ENCODE peak calls at places on chromosomes 5 and 9, in five cellular contexts. Z is bronchial epithelial cell, Q is spleen, I is fibroblast of mammary gland, M is cardiac muscle cell. N is an unnamed sample.

GRCh38 chr5:170757182-170757601 is 26.3 kb upstream of the GABRP start:
- DNase-seq in Z (peak; percentile 46), Q (no peak), I (no peak), M (no peak), N (no peak)

GRCh38 chr5:89728750-89729149 is 680.8 kb downstream of the CETN3 start:
- DNase-seq in Z (no peak), Q (no peak), I (peak; percentile 58), M (no peak), N (no peak)

GRCh38 chr9:122265265-122265900 is 701 bp downstream of the MRRF start:
- DNase-seq in Z (peak; percentile 37), Q (no peak), I (peak; percentile 46), M (no peak), N (no peak)

GRCh38 chr9:20242767-20243166 is 379.5 kb downstream of the MLLT3 start:
- DNase-seq in Z (no peak), Q (no peak), I (no peak), M (no peak), N (peak; percentile 33)

GRCh38 chr5:10351199-10351881 is 2.2 kb upstream of the MARCHF6 start:
- DNase-seq in Z (peak; percentile 95), Q (no peak), I (peak; percentile 72), M (peak; percentile 67), N (no peak)

GRCh38 chr9:2170737-2171136 is 155.6 kb downstream of the SMARCA2 start:
- DNase-seq in Z (peak; percentile 98), Q (no peak), I (no peak), M (no peak), N (no peak)

GRCh38 chr5:127694518-127695171 is 8.5 kb upstream of the CCDC192 start:
- DNase-seq in Z (no peak), Q (no peak), I (no peak), M (no peak), N (no peak)

GRCh38 chr5:159459951-159460538 is 129.8 kb upstream of the IL12B start:
- DNase-seq in Z (peak; percentile 13), Q (no peak), I (peak; percentile 66), M (no peak), N (peak; percentile 70)

GRCh38 chr5:176619203-176619568 is 9.2 kb upstream of the GPRIN1 start:
- DNase-seq in Z (peak; percentile 61), Q (peak; percentile 87), I (peak; percentile 82), M (peak; percentile 93), N (peak; percentile 72)

GRCh38 chr5:18968966-18969365 is 1019.0 kb downstream of the CDH18 start:
- DNase-seq in Z (peak; percentile 10), Q (no peak), I (no peak), M (no peak), N (no peak)

GRCh38 chr5:135879591-135879990 is 16.1 kb downstream of the IL9 start:
- DNase-seq in Z (no peak), Q (no peak), I (no peak), M (no peak), N (no peak)

GRCh38 chr9:116589392-116590354 is 97.4 kb upstream of the TRIM32 start:
- DNase-seq in Z (peak; percentile 55), Q (no peak), I (peak; percentile 89), M (no peak), N (peak; percentile 49)

GRCh38 chr9:137241490-137242328 is 622 bp downstream of the TUBB4B start:
- DNase-seq in Z (peak; percentile 39), Q (peak; percentile 94), I (peak; percentile 44), M (peak; percentile 54), N (no peak)

DNA sequence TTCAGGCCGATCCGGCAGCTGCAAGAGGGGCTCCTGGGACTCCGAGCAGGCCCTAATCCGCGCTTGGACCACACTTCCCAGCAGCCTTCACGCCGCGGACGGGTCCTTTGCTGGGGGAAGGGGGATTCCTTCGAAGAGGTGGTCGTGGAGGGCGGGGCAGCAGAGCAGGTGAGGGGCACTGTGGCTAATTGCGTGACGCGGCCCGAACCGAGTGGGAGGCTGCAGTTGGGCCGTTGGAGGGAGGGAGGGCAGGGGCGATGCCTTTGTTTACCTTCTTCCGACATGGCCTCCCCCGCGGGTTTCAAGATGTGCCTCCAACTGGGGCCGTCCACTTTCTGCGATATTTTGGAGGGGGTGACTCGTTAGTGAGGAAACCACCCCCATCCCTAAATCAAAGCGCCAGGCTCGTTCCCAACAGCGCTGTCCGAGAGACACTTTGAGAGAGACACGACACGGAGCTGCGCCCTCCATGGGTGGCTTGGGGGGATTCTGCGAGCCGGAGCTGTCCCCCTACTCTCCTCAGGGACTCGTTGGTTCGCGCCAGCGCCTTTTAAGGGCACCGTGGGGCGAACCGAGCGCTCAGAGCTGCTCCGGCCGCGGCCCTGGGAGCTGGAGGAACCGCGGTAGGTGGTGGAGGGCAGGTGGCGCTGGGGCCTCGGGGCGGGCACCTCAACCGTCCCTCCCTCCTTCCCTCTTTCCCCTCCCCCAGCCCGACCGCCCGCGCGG is at the start of gene FAM53C:
- DNase-seq in Z (peak; percentile 73), Q (peak; percentile 99), I (peak; percentile 86), M (peak; percentile 96), N (peak; percentile 98)
- TF ChIP-seq CTCF in Z (no peak), Q (no peak), I (no peak), M (peak; percentile 2), N (no peak)

GRCh38 chr5:96142786-96143434 is 181.3 kb upstream of the ELL2 start:
- DNase-seq in Z (peak; percentile 78), Q (no peak), I (peak; percentile 90), M (no peak), N (no peak)
- H3K4me3 ChIP-seq in Z (no peak overlapping the region), Q (no peak overlapping the region), I (no peak overlapping the region), M (no peak overlapping the region), N (no peak overlapping the region)

GRCh38 chr5:80204808-80205614 is 50.8 kb downstream of the SERINC5 start:
- DNase-seq in Z (no peak), Q (no peak), I (no peak), M (peak; percentile 58), N (no peak)
- TF ChIP-seq CTCF in Z (no peak), Q (no peak), I (no peak), M (peak; percentile 33), N (no peak)

GRCh38 chr5:83418659-83419321 is 52.8 kb upstream of the VCAN start:
- DNase-seq in Z (no peak), Q (no peak), I (no peak), M (no peak), N (no peak)
- H3K4me3 ChIP-seq in Z (no peak overlapping the region), Q (no peak overlapping the region), I (no peak overlapping the region), M (no peak overlapping the region), N (no peak overlapping the region)

N was measured in GM06990.